ENCODE peak calls at places on chromosomes 7 and 10, in seven cellular contexts. Q, P, X, T, A, M and C are unnamed samples.

GRCh38 chr7:158386866-158387820 is 200.5 kb downstream of the PTPRN2 start:
- DNase-seq in Q (no peak), X (no peak), M (peak; percentile 59), T (no peak), A (no peak), P (no peak), C (no peak)

GRCh38 chr7:94258856-94259255 is 135.8 kb upstream of the COL1A2 start:
- DNase-seq in T (no peak), A (no peak), X (no peak), M (no peak), P (no peak), Q (no peak), C (no peak)

GRCh38 chr10:34864156-34865075 is 49.3 kb upstream of the PARD3 start:
- DNase-seq in T (no peak), A (no peak), Q (no peak), M (no peak), X (no peak), P (no peak), C (no peak)

GRCh38 chr10:132310701-132311337 is 3.1 kb upstream of the STK32C start:
- DNase-seq in T (no peak), A (no peak), Q (no peak), P (peak; percentile 12), M (peak; percentile 54), X (no peak), C (no peak)

GRCh38 chr10:69409968-69410367 is 6.8 kb downstream of the TACR2 start:
- DNase-seq in A (no peak), Q (no peak), T (no peak), P (peak; percentile 67), M (no peak), X (no peak), C (no peak)

GRCh38 chr7:23468721-23469149 is 1.6 kb downstream of the IGF2BP3 start:
- DNase-seq in Q (no peak), X (no peak), A (peak; percentile 68), M (peak; percentile 81), T (no peak), P (no peak), C (peak; percentile 96)

GRCh38 chr10:44466236-44466635 is 81.3 kb upstream of the CXCL12 start:
- DNase-seq in P (no peak), T (no peak), A (no peak), X (no peak), Q (no peak), M (no peak), C (no peak)

GRCh38 chr10:52956451-52956850 is 183.9 kb upstream of the MBL2 start:
- DNase-seq in M (no peak), T (no peak), X (no peak), Q (no peak), P (no peak), A (no peak), C (no peak)

GRCh38 chr7:45665172-45665571 is 91.0 kb downstream of the ADCY1 start:
- DNase-seq in A (no peak), X (peak; percentile 3), Q (no peak), M (no peak), P (peak; percentile 5), T (peak; percentile 42), C (peak; percentile 54)

GRCh38 chr7:145700488-145700887 is 416.1 kb upstream of the CNTNAP2 start:
- DNase-seq in A (no peak), T (no peak), X (no peak), P (no peak), Q (no peak), M (no peak), C (no peak)

GRCh38 chr10:61900829-61901783 is at the start of gene ARID5B:
- DNase-seq in T (no peak), P (peak; percentile 54), Q (no peak), X (peak; percentile 86), A (peak; percentile 68), M (no peak), C (no peak)

GRCh38 chr7:139252451-139252850 is 21.4 kb downstream of the UBN2 start:
- DNase-seq in M (no peak), Q (no peak), P (no peak), T (no peak), A (no peak), X (no peak), C (no peak)

GRCh38 chr7:150685219-150686029 is at the start of gene GIMAP2:
- DNase-seq in P (no peak), X (peak; percentile 38), Q (no peak), T (no peak), M (no peak), A (no peak), C (no peak)

GRCh38 chr7:150688630-150689029 is 3.1 kb downstream of the GIMAP2 start:
- DNase-seq in P (no peak), X (no peak), M (no peak), T (no peak), A (no peak), Q (no peak), C (no peak)

GRCh38 chr7:150686030-150686626 is 622 bp downstream of the GIMAP2 start:
- DNase-seq in A (no peak), M (no peak), P (no peak), Q (no peak), X (no peak), T (no peak), C (no peak)
- H3K4me3 ChIP-seq in A (peak overlapping the region; percentile 57), M (peak overlapping the region; percentile 1), P (peak overlapping the region; percentile 65), Q (no peak overlapping the region), X (peak overlapping the region; percentile 14), T (peak overlapping the region; percentile 53), C (peak overlapping the region; percentile 44)

DNA sequence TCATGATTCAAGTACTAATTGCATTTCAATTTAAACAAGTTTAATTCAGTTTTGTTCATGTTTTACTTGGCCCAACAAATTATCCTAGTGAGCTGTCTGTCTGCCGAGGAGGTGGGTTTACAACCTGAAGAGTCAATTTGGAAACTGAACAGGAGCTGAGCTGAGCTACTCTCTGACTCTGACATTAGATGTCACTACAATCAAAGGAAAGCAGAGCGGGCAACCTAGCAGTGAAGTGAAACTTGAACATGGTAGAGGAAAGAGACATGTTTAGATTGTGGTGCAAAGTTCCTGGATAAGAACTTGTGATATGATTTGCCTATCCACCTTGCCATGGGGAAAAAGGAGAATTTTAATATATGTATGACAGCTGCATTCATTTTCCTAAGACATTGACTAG is 9.6 kb upstream of the AGR3 start:
- DNase-seq in T (no peak), A (no peak), P (no peak), Q (peak; percentile 30), X (peak; percentile 58), M (no peak), C (no peak)
- TF ChIP-seq CTCF in T (no peak), A (peak; percentile 54), P (peak; percentile 44), Q (peak; percentile 66), X (peak; percentile 45), M (peak; percentile 17), C (peak; percentile 8)

DNA sequence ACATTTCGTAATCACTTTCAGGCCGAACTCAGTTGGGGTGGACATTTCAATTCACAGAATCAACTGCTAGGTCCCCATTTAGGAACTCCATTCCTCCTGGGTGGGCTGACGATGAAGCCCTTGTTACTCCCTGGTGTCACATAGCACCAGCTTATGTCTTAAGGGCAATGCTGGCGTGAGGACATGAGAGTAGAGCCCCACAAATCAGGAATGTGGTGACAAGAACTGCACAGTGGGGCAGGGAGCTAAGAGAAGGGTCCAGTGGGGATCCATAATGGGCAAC is 57.0 kb downstream of the LYZL1 start:
- DNase-seq in A (no peak), X (no peak), Q (no peak), T (no peak), P (no peak), M (no peak), C (no peak)
- H3K27ac ChIP-seq in A (no peak overlapping the region), X (no peak overlapping the region), Q (no peak overlapping the region), T (no peak overlapping the region), P (no peak overlapping the region), M (no peak overlapping the region), C (no peak overlapping the region)

GRCh38 chr7:100626530-100627237 is 14.3 kb downstream of the MOSPD3 start:
- DNase-seq in X (peak; percentile 90), A (peak; percentile 100), T (peak; percentile 96), P (peak; percentile 85), Q (peak; percentile 59), M (no peak), C (no peak)
- H3K4me3 ChIP-seq in X (peak overlapping the region; percentile 27), A (peak overlapping the region; percentile 58), T (peak overlapping the region; percentile 41), P (peak overlapping the region; percentile 44), Q (peak overlapping the region; percentile 53), M (no peak overlapping the region), C (peak overlapping the region; percentile 41)

GRCh38 chr10:57972783-57973182 is 294.9 kb downstream of the IPMK start:
- DNase-seq in Q (no peak), M (no peak), P (no peak), T (no peak), X (peak; percentile 34), A (no peak), C (no peak)
- TF ChIP-seq CTCF in Q (no peak), M (no peak), P (no peak), T (no peak), X (no peak), A (no peak), C (no peak)

GRCh38 chr7:18177815-18178660 is 150.4 kb upstream of the PRPS1L1 start:
- DNase-seq in Q (no peak), T (no peak), A (no peak), P (no peak), X (no peak), M (no peak), C (no peak)
- H3K27ac ChIP-seq in Q (no peak overlapping the region), T (no peak overlapping the region), A (no peak overlapping the region), P (no peak overlapping the region), X (no peak overlapping the region), M (no peak overlapping the region), C (no peak overlapping the region)

GRCh38 chr10:126422561-126422960 is 34.3 kb upstream of the ADAM12 start:
- DNase-seq in T (no peak), Q (no peak), A (no peak), X (no peak), M (no peak), P (no peak), C (no peak)
- H3K4me3 ChIP-seq in T (no peak overlapping the region), Q (no peak overlapping the region), A (no peak overlapping the region), X (no peak overlapping the region), M (no peak overlapping the region), P (no peak overlapping the region), C (no peak overlapping the region)